ENCODE peak calls at places on chromosomes 11 and 22, in six cellular contexts. H is HepG2, E is SK-N-SH, V is H1, O is HL-60, M is GM12878. Q is an unnamed sample.
A peak's percentile ranks its signal among the peaks of the same experiment; 100 is the strongest.

GRCh38 chr11:6298605-6299004 is 21.7 kb downstream of the CAVIN3 start:
- DNase-seq in O (peak; percentile 59), E (peak; percentile 27), H (peak; percentile 38), M (no peak), V (no peak), Q (no peak)

GRCh38 chr11:94700631-94701030 is 67.5 kb upstream of the AMOTL1 start:
- DNase-seq in H (no peak), M (no peak), E (no peak), V (no peak), O (no peak), Q (no peak)

GRCh38 chr22:48425091-48425506 is 1402.6 kb downstream of the BRD1 start:
- DNase-seq in O (no peak), M (no peak), E (no peak), V (no peak), H (no peak), Q (no peak)

GRCh38 chr11:10490398-10491232 is 35.6 kb downstream of the AMPD3 start:
- DNase-seq in M (no peak), O (no peak), V (no peak), E (peak; percentile 48), H (peak; percentile 68), Q (peak; percentile 93)

GRCh38 chr11:78418584-78419211 is 1.1 kb upstream of the GAB2 start:
- DNase-seq in M (no peak), H (no peak), E (no peak), V (no peak), O (peak; percentile 26), Q (no peak)

GRCh38 chr11:47532597-47533213 is 20.2 kb downstream of the CELF1 start:
- DNase-seq in V (no peak), M (no peak), H (no peak), O (no peak), E (peak; percentile 31), Q (no peak)

GRCh38 chr22:42646569-42647525 is 2.3 kb downstream of the CYB5R3 start:
- DNase-seq in O (no peak), E (no peak), H (no peak), M (no peak), V (no peak), Q (peak; percentile 79)

GRCh38 chr22:47168900-47169800 is 406.7 kb downstream of the TBC1D22A start:
- DNase-seq in M (no peak), O (peak; percentile 6), V (peak; percentile 25), H (peak; percentile 10), E (peak; percentile 59), Q (no peak)

GRCh38 chr22:21952586-21953571 is at the start of gene PPM1F:
- DNase-seq in H (peak; percentile 57), O (peak; percentile 77), E (peak; percentile 99), M (peak; percentile 8), V (peak; percentile 46), Q (peak; percentile 100)

GRCh38 chr22:30185129-30185528 is 61.4 kb downstream of the LIF start:
- DNase-seq in H (no peak), E (no peak), M (no peak), O (no peak), V (no peak), Q (no peak)

GRCh38 chr22:31814942-31815341 is 61.1 kb downstream of the DEPDC5 start:
- DNase-seq in O (no peak), H (no peak), M (no peak), E (no peak), V (no peak), Q (no peak)

GRCh38 chr22:49983148-49984042 is 22.8 kb downstream of the PIM3 start:
- DNase-seq in V (no peak), H (no peak), O (no peak), E (peak; percentile 69), M (no peak), Q (no peak)

GRCh38 chr22:40951795-40952602 is 821 bp downstream of the RBX1 start:
- DNase-seq in E (no peak), H (no peak), M (peak; percentile 33), O (peak; percentile 8), V (no peak), Q (no peak)

GRCh38 chr22:43231724-43232034 is 44.7 kb upstream of the TTLL12 start:
- DNase-seq in E (no peak), O (no peak), V (no peak), M (no peak), H (no peak), Q (no peak)

GRCh38 chr22:17334054-17334453 is 35.2 kb upstream of the CECR2 start:
- DNase-seq in M (no peak), H (no peak), O (no peak), V (no peak), E (no peak), Q (no peak)

GRCh38 chr11:16911186-16911585 is 103.0 kb downstream of the PLEKHA7 start:
- DNase-seq in H (no peak), O (no peak), M (no peak), V (no peak), E (no peak), Q (no peak)

GRCh38 chr11:104526006-104526405 is 362.1 kb upstream of the PDGFD start:
- DNase-seq in M (no peak), V (no peak), O (no peak), E (no peak), H (no peak), Q (no peak)

GRCh38 chr11:34406413-34406812 is 32.3 kb upstream of the CAT start:
- DNase-seq in H (no peak), V (no peak), M (no peak), E (no peak), O (no peak), Q (no peak)

GRCh38 chr11:1482581-1483444 is 3.8 kb downstream of the MOB2 start:
- DNase-seq in M (no peak), E (no peak), V (no peak), O (no peak), H (no peak), Q (no peak)

GRCh38 chr22:43438666-43439347 is 27.0 kb downstream of the MPPED1 start:
- DNase-seq in H (no peak), M (no peak), O (no peak), V (no peak), E (no peak), Q (no peak)

GRCh38 chr22:36014539-36015072 is 14.0 kb downstream of the RBFOX2 start:
- DNase-seq in M (no peak), H (no peak), O (no peak), V (no peak), E (no peak), Q (no peak)

GRCh38 chr22:40196628-40197027 is 18.9 kb downstream of the TNRC6B start:
- DNase-seq in H (no peak), E (no peak), V (no peak), O (no peak), M (peak; percentile 48), Q (no peak)

GRCh38 chr22:37742374-37743092 is 45.7 kb downstream of the TRIOBP start:
- DNase-seq in H (no peak), E (no peak), V (no peak), M (no peak), O (peak; percentile 69), Q (peak; percentile 25)

DNA sequence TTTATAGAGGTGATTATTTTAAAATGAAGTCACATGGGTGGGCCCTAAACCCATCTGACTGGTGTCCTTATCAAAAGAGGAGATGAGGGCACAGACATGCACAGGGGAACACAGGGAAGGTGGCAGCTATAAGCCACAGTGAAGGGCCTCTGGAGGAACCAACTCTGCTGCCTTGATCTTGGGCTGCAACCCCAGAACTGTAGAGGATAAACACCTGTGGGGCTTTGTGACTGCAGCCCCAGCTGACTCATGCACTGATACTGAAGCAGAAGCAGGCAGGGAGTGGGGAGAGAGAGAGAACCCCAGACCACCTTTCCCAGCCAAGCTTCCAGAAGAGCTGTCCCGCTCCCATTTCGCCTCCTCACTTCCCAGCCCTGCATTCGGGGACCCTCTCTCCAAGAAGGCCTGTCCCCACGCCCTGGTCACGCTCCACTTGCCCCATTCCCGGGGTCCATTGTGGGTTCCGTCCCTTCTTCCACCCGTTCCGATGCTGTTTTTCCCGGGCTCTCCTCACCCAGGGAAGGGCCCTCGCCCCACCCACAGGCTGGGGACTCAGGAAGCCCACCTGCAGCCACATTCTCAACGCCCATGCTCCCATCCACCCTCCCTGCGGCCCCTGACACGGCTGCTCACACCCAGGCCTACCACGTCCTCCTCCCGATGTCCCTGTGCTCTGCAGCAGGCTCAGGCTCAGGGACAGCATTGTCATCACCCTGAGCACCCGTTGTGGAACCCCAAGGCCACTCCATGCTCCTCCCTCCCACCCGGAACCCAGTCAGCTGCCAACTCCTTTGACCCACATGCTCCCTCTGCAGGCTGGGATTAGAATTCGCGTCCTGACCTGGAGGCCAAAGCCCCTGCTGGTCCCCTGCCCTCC is 90.8 kb upstream of the SHANK2 start:
- DNase-seq in V (peak; percentile 50), O (peak; percentile 7), H (peak; percentile 77), M (no peak), E (peak; percentile 74), Q (peak; percentile 78)
- TF ChIP-seq GABPA in V (peak; percentile 60), O (no peak), H (no peak), M (no peak), E (no peak), Q (no peak)

GRCh38 chr11:124823512-124824376 is 23.5 kb upstream of the MSANTD2 start:
- DNase-seq in V (no peak), E (no peak), M (no peak), O (no peak), H (no peak), Q (no peak)
- TF ChIP-seq GABPA in V (no peak), E (no peak), M (no peak), O (no peak), H (no peak), Q (no peak)

GRCh38 chr11:67652965-67653845 is 2.7 kb upstream of the ACY3 start:
- DNase-seq in M (no peak), O (no peak), H (no peak), E (no peak), V (no peak), Q (no peak)

GRCh38 chr11:67648140-67648795 is 2.3 kb downstream of the ACY3 start:
- DNase-seq in H (peak; percentile 56), V (no peak), O (peak; percentile 44), E (no peak), M (no peak), Q (peak; percentile 44)

GRCh38 chr11:67649634-67650540 is 643 bp downstream of the ACY3 start:
- DNase-seq in H (no peak), O (no peak), E (no peak), M (no peak), V (no peak), Q (no peak)

GRCh38 chr11:67648796-67649613 is 1.5 kb downstream of the ACY3 start:
- DNase-seq in M (peak; percentile 57), V (no peak), H (no peak), E (no peak), O (peak; percentile 46), Q (no peak)

GRCh38 chr11:67651976-67652895 is 1.7 kb upstream of the ACY3 start:
- DNase-seq in H (no peak), M (no peak), O (no peak), V (no peak), E (no peak), Q (no peak)
- TF ChIP-seq GABPA in H (no peak), M (no peak), O (no peak), V (no peak), E (no peak), Q (no peak)

GRCh38 chr11:27205269-27205668 is 157.7 kb downstream of the CCDC34 start:
- DNase-seq in M (no peak), O (no peak), V (no peak), E (no peak), H (no peak), Q (no peak)

GRCh38 chr11:27203077-27203476 is 159.9 kb downstream of the CCDC34 start:
- DNase-seq in H (no peak), E (no peak), V (no peak), O (no peak), M (no peak), Q (no peak)

GRCh38 chr11:27205779-27206549 is 157.1 kb downstream of the CCDC34 start:
- DNase-seq in M (no peak), V (no peak), O (no peak), E (no peak), H (no peak), Q (peak; percentile 19)

GRCh38 chr11:27207025-27207650 is 155.9 kb downstream of the CCDC34 start:
- DNase-seq in E (no peak), V (no peak), M (no peak), H (no peak), O (no peak), Q (peak; percentile 23)

GRCh38 chr11:27204527-27204926 is 158.5 kb downstream of the CCDC34 start:
- DNase-seq in E (no peak), O (no peak), H (peak; percentile 27), V (no peak), M (no peak), Q (peak; percentile 61)
- TF ChIP-seq GABPA in E (no peak), O (no peak), H (no peak), V (no peak), M (no peak), Q (no peak)

Q was measured in K562.